ENCODE peak calls at places on chromosomes 16 and 17, in four cellular contexts. X, R, T and I are unnamed samples.

GRCh38 chr17:74733365-74734122 is 3.5 kb upstream of the RAB37 start:
- DNase-seq in T (no peak), X (no peak), R (no peak), I (no peak)

GRCh38 chr17:15442316-15443185 is 24.9 kb downstream of the CDRT4 start:
- DNase-seq in R (no peak), X (no peak), T (no peak), I (no peak)

GRCh38 chr16:49663081-49664057 is 192.5 kb downstream of the ZNF423 start:
- DNase-seq in R (no peak), X (no peak), T (no peak), I (peak)

GRCh38 chr16:77066896-77067496 is 124.0 kb upstream of the MON1B start:
- DNase-seq in R (no peak), X (no peak), T (no peak), I (no peak)

GRCh38 chr17:44077595-44077909 is 7.0 kb downstream of the G6PC3 start:
- DNase-seq in X (no peak), T (no peak), R (no peak), I (no peak)

GRCh38 chr17:77418609-77419008 is 277.8 kb downstream of the SEC14L1 start:
- DNase-seq in R (no peak), X (no peak), T (no peak), I (no peak)

GRCh38 chr17:7857724-7858486 is at the start of gene CYB5D1:
- DNase-seq in T (peak), R (peak), X (peak), I (peak)

GRCh38 chr17:79005063-79005861 is 4.3 kb downstream of the CANT1 start:
- DNase-seq in T (peak), R (no peak), X (peak), I (no peak)

GRCh38 chr16:2856061-2856670 is 1.8 kb downstream of the PRSS22 start:
- DNase-seq in X (peak), T (no peak), R (no peak), I (no peak)

GRCh38 chr17:42421479-42422332 is 1.4 kb downstream of the CAVIN1 start:
- DNase-seq in T (no peak), R (peak), X (no peak), I (peak)

GRCh38 chr17:8698142-8699050 is 46.2 kb downstream of the CCDC42 start:
- DNase-seq in R (peak), T (no peak), X (no peak), I (peak)

GRCh38 chr17:77316191-77316641 is 175.4 kb downstream of the SEC14L1 start:
- DNase-seq in R (peak), T (no peak), X (no peak), I (peak)

GRCh38 chr16:85843471-85844168 is 44.1 kb downstream of the COX4I1 start:
- DNase-seq in X (no peak), T (no peak), R (no peak), I (no peak)

GRCh38 chr17:8911205-8911604 is 43.7 kb upstream of the PIK3R6 start:
- DNase-seq in X (no peak), R (no peak), T (no peak), I (no peak)